ENCODE peak calls at places on chromosome 10, in seven cellular contexts. E, S, D, M, J, P and C are unnamed samples.

GRCh38 chr10:26689394-26689793 is 8.1 kb upstream of the PDSS1 start:
- DNase-seq in E (no peak), P (no peak), S (no peak), J (no peak), D (no peak), M (no peak), C (no peak)

GRCh38 chr10:109587366-109587765 is 335.9 kb downstream of the XPNPEP1 start:
- DNase-seq in M (no peak), J (no peak), E (no peak), P (no peak), D (no peak), S (no peak), C (no peak)

GRCh38 chr10:101693701-101694055 is 1.3 kb downstream of the FBXW4 start:
- DNase-seq in J (no peak), M (no peak), S (peak), E (peak), D (peak), P (peak), C (no peak)

GRCh38 chr10:3330687-3331086 is 158.1 kb upstream of the PITRM1 start:
- DNase-seq in M (no peak), D (peak), J (no peak), E (peak), S (no peak), P (peak), C (peak)

GRCh38 chr10:61987951-61988379 is 86.5 kb downstream of the ARID5B start:
- DNase-seq in J (no peak), M (no peak), E (peak), S (no peak), D (no peak), P (no peak), C (no peak)

GRCh38 chr10:37582237-37582636 is 275.2 kb downstream of the ZNF248 start:
- DNase-seq in M (no peak), P (no peak), D (no peak), S (no peak), J (no peak), E (no peak), C (no peak)

GRCh38 chr10:22681783-22682183 is 32.6 kb downstream of the PIP4K2A start:
- DNase-seq in S (no peak), M (no peak), D (peak), E (peak), J (no peak), P (peak), C (no peak)

GRCh38 chr10:36023939-36024338 is 381.8 kb upstream of the FZD8 start:
- DNase-seq in M (no peak), S (no peak), P (peak), D (peak), E (peak), J (peak), C (peak)

GRCh38 chr10:110733256-110733952 is 89.3 kb downstream of the RBM20 start:
- DNase-seq in D (peak), J (no peak), P (peak), M (no peak), E (no peak), S (no peak), C (no peak)

GRCh38 chr10:123272171-123272570 is 118.0 kb downstream of the BUB3 start:
- DNase-seq in M (no peak), D (no peak), E (no peak), J (no peak), S (no peak), P (no peak), C (no peak)

GRCh38 chr10:128481152-128481551 is 354.9 kb upstream of the MKI67 start:
- DNase-seq in J (no peak), E (no peak), S (no peak), M (no peak), P (no peak), D (no peak), C (no peak)

GRCh38 chr10:33163941-33164824 is 170.3 kb downstream of the NRP1 start:
- DNase-seq in J (no peak), P (peak), D (peak), M (no peak), S (no peak), E (no peak), C (no peak)

GRCh38 chr10:16271571-16271970 is 165.2 kb upstream of the PTER start:
- DNase-seq in J (no peak), P (no peak), D (no peak), E (no peak), S (no peak), M (no peak), C (no peak)

GRCh38 chr10:16280595-16280994 is 156.2 kb upstream of the PTER start:
- DNase-seq in P (no peak), D (no peak), S (no peak), E (no peak), M (no peak), J (no peak), C (no peak)

DNA sequence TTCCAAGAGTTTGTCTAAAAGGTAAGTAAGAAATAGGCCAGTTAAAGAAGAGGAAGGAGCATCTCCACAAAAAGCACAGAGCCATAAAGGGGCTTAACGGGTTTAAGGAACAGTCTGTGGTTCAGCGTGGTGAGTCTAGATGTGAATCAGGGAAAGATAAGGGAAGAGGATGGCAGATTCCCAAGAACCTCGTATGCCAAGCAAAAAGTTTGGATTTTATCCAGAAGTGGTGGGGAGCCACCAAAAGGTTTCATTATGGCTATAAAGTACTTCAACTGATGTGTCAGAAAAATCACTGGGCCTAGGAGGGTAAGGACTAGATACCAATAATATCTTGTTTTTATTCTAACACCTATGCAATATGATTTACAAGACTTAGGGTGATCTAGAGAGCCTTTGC is 161.9 kb upstream of the PTER start:
- DNase-seq in M (no peak), D (no peak), S (no peak), J (no peak), E (no peak), P (no peak), C (no peak)
- TF ChIP-seq CTCF in M (no peak), D (no peak), S (no peak), J (no peak), E (no peak), P (no peak), C (no peak)

GRCh38 chr10:24465124-24465874 is 256.4 kb downstream of the KIAA1217 start:
- DNase-seq in E (peak), J (no peak), M (no peak), D (peak), S (peak), P (peak), C (no peak)
- H3K27ac ChIP-seq in E (peak), J (no peak), M (peak), D (peak), S (peak), P (peak), C (peak)

GRCh38 chr10:69232252-69232651 is 12.1 kb downstream of the HKDC1 start:
- DNase-seq in D (peak), J (no peak), E (peak), S (peak), M (no peak), P (peak), C (peak)
- H3K4me3 ChIP-seq in D (no peak), J (no peak), E (no peak), S (no peak), M (no peak), P (no peak), C (no peak)

DNA sequence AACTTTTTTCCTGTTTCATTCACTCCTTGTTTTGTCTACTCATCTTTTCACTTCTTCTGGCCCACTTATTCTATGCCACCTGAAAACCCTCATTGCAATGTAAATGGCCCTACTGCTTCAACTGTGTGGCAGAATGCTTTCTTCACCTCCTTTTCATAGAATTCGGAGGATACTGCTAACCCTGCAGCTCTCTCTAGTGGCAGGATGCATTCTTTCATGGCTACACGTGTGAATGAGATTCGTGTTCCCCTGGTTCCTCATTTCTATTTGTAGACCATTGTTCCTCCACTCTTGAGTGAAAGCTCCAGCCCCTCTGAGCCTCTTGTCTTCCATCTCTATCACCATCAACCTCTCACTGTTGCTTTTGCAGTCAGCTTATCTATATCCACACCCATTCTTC is 20.9 kb upstream of the CYP26C1 start:
- DNase-seq in E (peak), P (peak), D (peak), J (no peak), S (no peak), M (no peak), C (no peak)
- TF ChIP-seq CTCF in E (peak), P (peak), D (peak), J (peak), S (peak), M (no peak), C (peak)

GRCh38 chr10:92124020-92124419 is 166.9 kb downstream of the CPEB3 start:
- DNase-seq in S (no peak), J (no peak), M (no peak), E (no peak), D (no peak), P (no peak), C (no peak)
- H3K27ac ChIP-seq in S (peak), J (peak), M (peak), E (no peak), D (no peak), P (no peak), C (no peak)

GRCh38 chr10:65723525-65723924 is 1202.3 kb upstream of the LRRTM3 start:
- DNase-seq in P (no peak), M (no peak), S (no peak), J (no peak), E (no peak), D (no peak), C (no peak)
- H3K4me3 ChIP-seq in P (no peak), M (no peak), S (no peak), J (no peak), E (no peak), D (no peak), C (no peak)

GRCh38 chr10:131474426-131474825 is 162.9 kb upstream of the TCERG1L start:
- DNase-seq in S (no peak), D (no peak), P (no peak), E (no peak), M (no peak), J (no peak), C (no peak)

GRCh38 chr10:131475803-131476202 is 164.3 kb upstream of the TCERG1L start:
- DNase-seq in D (no peak), P (no peak), M (no peak), J (no peak), E (no peak), S (no peak), C (no peak)

GRCh38 chr10:131475043-131475442 is 163.5 kb upstream of the TCERG1L start:
- DNase-seq in J (no peak), E (no peak), M (no peak), P (no peak), D (no peak), S (no peak), C (no peak)

GRCh38 chr10:131478398-131478989 is 167.0 kb upstream of the TCERG1L start:
- DNase-seq in S (no peak), E (no peak), D (no peak), P (no peak), J (no peak), M (no peak), C (no peak)

DNA sequence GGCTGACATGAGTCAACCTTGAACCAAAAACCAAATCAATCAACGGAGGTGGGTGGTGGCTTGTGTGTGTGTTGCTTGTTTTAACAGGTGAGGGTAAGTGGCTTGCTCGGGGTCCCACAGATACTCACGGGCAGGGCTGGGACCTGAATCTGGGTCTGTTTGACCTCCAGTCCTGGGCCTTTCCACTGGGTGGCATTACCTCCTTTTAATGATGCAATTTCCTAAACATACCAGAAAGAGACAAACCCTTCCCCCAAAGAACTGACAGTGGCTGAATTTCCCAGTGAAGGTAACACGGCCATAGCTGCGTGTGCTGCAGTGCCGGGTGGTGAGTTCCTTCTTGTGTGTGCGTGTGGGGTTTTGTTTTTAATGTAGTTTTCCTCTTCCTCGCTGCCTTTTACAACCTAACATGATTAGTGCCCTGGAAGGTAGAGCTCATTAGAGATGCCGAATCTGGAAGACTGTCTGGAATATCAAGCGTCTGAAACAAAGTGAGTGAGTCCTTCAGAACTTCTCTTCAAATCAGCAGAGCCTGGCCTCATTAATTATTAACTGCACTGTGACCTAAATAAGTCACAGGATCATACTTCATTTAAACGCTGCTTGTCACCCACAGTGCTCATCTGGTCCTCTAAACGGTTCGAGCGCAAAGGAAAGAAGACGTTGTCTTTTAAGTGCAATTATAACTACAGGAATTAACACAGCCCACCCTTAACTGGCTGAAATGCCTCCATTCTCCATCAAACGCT is 166.1 kb upstream of the TCERG1L start:
- DNase-seq in E (no peak), S (no peak), D (no peak), J (no peak), M (no peak), P (no peak), C (no peak)
- TF ChIP-seq CTCF in E (no peak), S (no peak), D (no peak), J (no peak), M (no peak), P (no peak), C (no peak)

GRCh38 chr10:84668186-84668763 is 339.9 kb downstream of the CCSER2 start:
- DNase-seq in D (no peak), M (peak), P (no peak), J (no peak), E (no peak), S (no peak), C (no peak)
- H3K27ac ChIP-seq in D (no peak), M (no peak), P (no peak), J (no peak), E (no peak), S (no peak), C (no peak)